ENCODE peak calls at places on chromosomes 12 and 14, in six cellular contexts. One of them, this sample, is unnamed.

GRCh38 chr12:109497675-109498074 is 20.2 kb downstream of the UBE3B start:
- DNase-seq in mesenchymal stem cell: peak
- DNase-seq in H9: no peak
- DNase-seq in neuronal stem cell: no peak
- DNase-seq in H1: no peak
- DNase-seq in trophoblast cell: peak
- DNase-seq in this sample: peak

GRCh38 chr14:96792003-96792402 is 5.2 kb upstream of the VRK1 start:
- DNase-seq in mesenchymal stem cell: no peak
- DNase-seq in H9: no peak
- DNase-seq in neuronal stem cell: no peak
- DNase-seq in H1: no peak
- DNase-seq in trophoblast cell: no peak
- DNase-seq in this sample: no peak

GRCh38 chr12:63420206-63420644 is 248.1 kb downstream of the DPY19L2 start:
- DNase-seq in mesenchymal stem cell: peak
- DNase-seq in H9: peak
- DNase-seq in neuronal stem cell: peak
- DNase-seq in H1: peak
- DNase-seq in trophoblast cell: peak
- DNase-seq in this sample: peak

GRCh38 chr14:103696466-103697071 is 18.7 kb downstream of the XRCC3 start:
- DNase-seq in mesenchymal stem cell: peak
- DNase-seq in H9: no peak
- DNase-seq in neuronal stem cell: no peak
- DNase-seq in H1: no peak
- DNase-seq in trophoblast cell: no peak
- DNase-seq in this sample: peak

GRCh38 chr12:50032516-50033316 is 7.4 kb upstream of the RACGAP1 start:
- DNase-seq in mesenchymal stem cell: no peak
- DNase-seq in H9: peak
- DNase-seq in neuronal stem cell: no peak
- DNase-seq in H1: peak
- DNase-seq in trophoblast cell: no peak
- DNase-seq in this sample: no peak

GRCh38 chr12:62191747-62192485 is 68.3 kb upstream of the USP15 start:
- DNase-seq in mesenchymal stem cell: peak
- DNase-seq in H9: peak
- DNase-seq in neuronal stem cell: no peak
- DNase-seq in H1: peak
- DNase-seq in trophoblast cell: no peak
- DNase-seq in this sample: no peak

GRCh38 chr12:104669851-104670337 is 213.1 kb downstream of the CHST11 start:
- DNase-seq in mesenchymal stem cell: peak
- DNase-seq in H9: no peak
- DNase-seq in neuronal stem cell: no peak
- DNase-seq in H1: no peak
- DNase-seq in trophoblast cell: no peak
- DNase-seq in this sample: peak

GRCh38 chr12:98504368-98504617 is 11.1 kb upstream of the TMPO start:
- DNase-seq in mesenchymal stem cell: no peak
- DNase-seq in H9: no peak
- DNase-seq in neuronal stem cell: no peak
- DNase-seq in H1: no peak
- DNase-seq in trophoblast cell: no peak
- DNase-seq in this sample: no peak

GRCh38 chr12:93163260-93164036 is 214.3 kb upstream of the NUDT4 start:
- DNase-seq in mesenchymal stem cell: no peak
- DNase-seq in H9: no peak
- DNase-seq in neuronal stem cell: no peak
- DNase-seq in H1: no peak
- DNase-seq in trophoblast cell: peak
- DNase-seq in this sample: peak

GRCh38 chr12:43114316-43114715 is 437.7 kb downstream of the ADAMTS20 start:
- DNase-seq in mesenchymal stem cell: no peak
- DNase-seq in H9: no peak
- DNase-seq in neuronal stem cell: no peak
- DNase-seq in H1: no peak
- DNase-seq in trophoblast cell: no peak
- DNase-seq in this sample: no peak

GRCh38 chr14:50082308-50082742 is 34.0 kb downstream of the VCPKMT start:
- DNase-seq in mesenchymal stem cell: no peak
- DNase-seq in H9: no peak
- DNase-seq in neuronal stem cell: no peak
- DNase-seq in H1: no peak
- DNase-seq in trophoblast cell: no peak
- DNase-seq in this sample: no peak

GRCh38 chr14:57834001-57834598 is 31.8 kb downstream of the SLC35F4 start:
- DNase-seq in mesenchymal stem cell: no peak
- DNase-seq in H9: no peak
- DNase-seq in neuronal stem cell: no peak
- DNase-seq in H1: no peak
- DNase-seq in trophoblast cell: no peak
- DNase-seq in this sample: no peak

GRCh38 chr12:27198036-27198435 is 46.0 kb upstream of the STK38L start:
- DNase-seq in mesenchymal stem cell: peak
- DNase-seq in H9: no peak
- DNase-seq in neuronal stem cell: no peak
- DNase-seq in H1: no peak
- DNase-seq in trophoblast cell: no peak
- DNase-seq in this sample: peak

GRCh38 chr12:104372048-104372720 is 68.6 kb downstream of the EID3 start:
- DNase-seq in mesenchymal stem cell: no peak
- DNase-seq in H9: no peak
- DNase-seq in neuronal stem cell: no peak
- DNase-seq in H1: peak
- DNase-seq in trophoblast cell: no peak
- DNase-seq in this sample: no peak

GRCh38 chr14:43145361-43145760 is 1361.7 kb downstream of the FSCB start:
- DNase-seq in mesenchymal stem cell: no peak
- DNase-seq in H9: no peak
- DNase-seq in neuronal stem cell: no peak
- DNase-seq in H1: no peak
- DNase-seq in trophoblast cell: no peak
- DNase-seq in this sample: peak

GRCh38 chr12:70576341-70577282 is 60.6 kb downstream of the PTPRB start:
- DNase-seq in mesenchymal stem cell: peak
- DNase-seq in H9: no peak
- DNase-seq in neuronal stem cell: peak
- DNase-seq in H1: no peak
- DNase-seq in trophoblast cell: peak
- DNase-seq in this sample: peak

GRCh38 chr14:94217116-94217515 is 43.0 kb downstream of the PPP4R4 start:
- DNase-seq in mesenchymal stem cell: no peak
- DNase-seq in H9: no peak
- DNase-seq in neuronal stem cell: peak
- DNase-seq in H1: no peak
- DNase-seq in trophoblast cell: peak
- DNase-seq in this sample: no peak

GRCh38 chr14:36773136-36773540 is 111.5 kb downstream of the PAX9 start:
- DNase-seq in mesenchymal stem cell: peak
- DNase-seq in H9: no peak
- DNase-seq in neuronal stem cell: no peak
- DNase-seq in H1: no peak
- DNase-seq in trophoblast cell: peak
- DNase-seq in this sample: peak

GRCh38 chr12:129540249-129540648 is 363.6 kb downstream of the TMEM132D start:
- DNase-seq in mesenchymal stem cell: no peak
- DNase-seq in H9: no peak
- DNase-seq in neuronal stem cell: no peak
- DNase-seq in H1: no peak
- DNase-seq in trophoblast cell: no peak
- DNase-seq in this sample: no peak

GRCh38 chr12:95996034-95996658 is at the start of gene HAL:
- DNase-seq in mesenchymal stem cell: peak
- DNase-seq in H9: no peak
- DNase-seq in neuronal stem cell: no peak
- DNase-seq in H1: no peak
- DNase-seq in trophoblast cell: peak
- DNase-seq in this sample: no peak

GRCh38 chr14:44995196-44995595 is 33.2 kb downstream of the TOGARAM1 start:
- DNase-seq in mesenchymal stem cell: no peak
- DNase-seq in H9: no peak
- DNase-seq in neuronal stem cell: no peak
- DNase-seq in H1: no peak
- DNase-seq in trophoblast cell: no peak
- DNase-seq in this sample: no peak

GRCh38 chr12:111636209-111636928 is 37.3 kb upstream of the ATXN2 start:
- DNase-seq in mesenchymal stem cell: no peak
- DNase-seq in H9: peak
- DNase-seq in neuronal stem cell: peak
- DNase-seq in H1: peak
- DNase-seq in trophoblast cell: no peak
- DNase-seq in this sample: peak

GRCh38 chr12:77923882-77924281 is 93.2 kb downstream of the NAV3 start:
- DNase-seq in mesenchymal stem cell: no peak
- DNase-seq in H9: no peak
- DNase-seq in neuronal stem cell: no peak
- DNase-seq in H1: no peak
- DNase-seq in trophoblast cell: no peak
- DNase-seq in this sample: no peak

GRCh38 chr12:52760623-52761022 is 16.5 kb downstream of the KRT76 start:
- DNase-seq in mesenchymal stem cell: no peak
- DNase-seq in H9: no peak
- DNase-seq in neuronal stem cell: no peak
- DNase-seq in H1: no peak
- DNase-seq in trophoblast cell: no peak
- DNase-seq in this sample: no peak

GRCh38 chr12:104243551-104243950 is 28.0 kb downstream of the TXNRD1 start:
- DNase-seq in mesenchymal stem cell: no peak
- DNase-seq in H9: no peak
- DNase-seq in neuronal stem cell: no peak
- DNase-seq in H1: no peak
- DNase-seq in trophoblast cell: no peak
- DNase-seq in this sample: no peak

GRCh38 chr12:56385873-56386272 is 23.2 kb upstream of the APOF start:
- DNase-seq in mesenchymal stem cell: no peak
- DNase-seq in H9: no peak
- DNase-seq in neuronal stem cell: no peak
- DNase-seq in H1: no peak
- DNase-seq in trophoblast cell: no peak
- DNase-seq in this sample: no peak
- H2AFZ ChIP-seq in mesenchymal stem cell: no peak
- H2AFZ ChIP-seq in H9: no peak
- H2AFZ ChIP-seq in neuronal stem cell: no peak
- H2AFZ ChIP-seq in H1: no peak
- H2AFZ ChIP-seq in trophoblast cell: no peak
- H2AFZ ChIP-seq in this sample: no peak

DNA sequence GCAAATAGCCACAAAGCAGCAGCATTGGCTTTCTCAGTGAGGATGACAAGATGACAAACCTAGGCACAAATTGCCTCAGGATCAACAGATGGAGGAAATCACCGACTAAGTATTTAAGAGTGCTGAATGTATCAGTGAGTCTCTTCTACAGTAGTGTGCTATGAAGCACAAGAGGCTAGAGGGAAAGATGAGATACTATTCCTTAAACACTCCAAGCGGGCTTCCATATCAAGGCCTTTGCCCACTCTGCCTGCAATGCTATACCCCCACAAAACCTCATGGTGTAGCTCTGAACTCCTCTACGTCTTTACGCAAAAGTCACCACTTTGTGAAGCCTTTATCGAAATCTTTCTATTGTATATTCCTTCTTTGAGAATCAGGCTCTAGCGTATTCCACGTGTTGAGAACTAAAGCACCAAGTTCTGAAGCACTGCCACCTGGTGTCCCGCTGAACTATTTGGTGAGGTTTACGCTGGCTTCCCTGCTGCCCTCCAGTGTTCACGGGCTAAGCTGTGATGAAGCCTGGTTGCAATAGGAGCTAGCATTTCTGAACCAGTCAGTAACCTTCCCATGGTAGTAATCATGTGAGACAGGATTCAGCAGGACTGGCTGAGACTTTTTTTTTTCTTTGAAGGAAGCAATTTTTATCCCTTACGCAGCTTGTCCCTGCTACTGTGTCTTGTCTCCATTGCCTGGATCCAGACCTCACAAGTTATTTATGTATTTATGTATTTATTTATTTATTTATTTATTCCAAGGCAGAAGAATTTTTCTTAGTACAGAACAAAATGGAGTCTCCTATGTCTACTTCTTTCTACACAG is 426.5 kb upstream of the OR4E1 start:
- DNase-seq in mesenchymal stem cell: peak
- DNase-seq in H9: peak
- DNase-seq in neuronal stem cell: peak
- DNase-seq in H1: peak
- DNase-seq in trophoblast cell: peak
- DNase-seq in this sample: peak
- H4K91ac ChIP-seq in mesenchymal stem cell: no peak
- H4K91ac ChIP-seq in H9: no peak
- H4K91ac ChIP-seq in neuronal stem cell: no peak
- H4K91ac ChIP-seq in H1: no peak
- H4K91ac ChIP-seq in trophoblast cell: no peak
- H4K91ac ChIP-seq in this sample: no peak

GRCh38 chr12:92079054-92079385 is 66.6 kb downstream of the BTG1 start:
- DNase-seq in mesenchymal stem cell: no peak
- DNase-seq in H9: no peak
- DNase-seq in neuronal stem cell: no peak
- DNase-seq in H1: no peak
- DNase-seq in trophoblast cell: no peak
- DNase-seq in this sample: no peak
- H2AFZ ChIP-seq in mesenchymal stem cell: no peak
- H2AFZ ChIP-seq in H9: no peak
- H2AFZ ChIP-seq in neuronal stem cell: no peak
- H2AFZ ChIP-seq in H1: no peak
- H2AFZ ChIP-seq in trophoblast cell: no peak
- H2AFZ ChIP-seq in this sample: no peak

GRCh38 chr12:117900561-117900960 is 68.2 kb downstream of the KSR2 start:
- DNase-seq in mesenchymal stem cell: no peak
- DNase-seq in H9: no peak
- DNase-seq in neuronal stem cell: no peak
- DNase-seq in H1: no peak
- DNase-seq in trophoblast cell: peak
- DNase-seq in this sample: peak

GRCh38 chr12:117897379-117898161 is 71.2 kb downstream of the KSR2 start:
- DNase-seq in mesenchymal stem cell: no peak
- DNase-seq in H9: no peak
- DNase-seq in neuronal stem cell: no peak
- DNase-seq in H1: no peak
- DNase-seq in trophoblast cell: no peak
- DNase-seq in this sample: no peak

GRCh38 chr12:117904051-117904450 is 64.7 kb downstream of the KSR2 start:
- DNase-seq in mesenchymal stem cell: no peak
- DNase-seq in H9: no peak
- DNase-seq in neuronal stem cell: no peak
- DNase-seq in H1: no peak
- DNase-seq in trophoblast cell: peak
- DNase-seq in this sample: no peak

GRCh38 chr12:117903441-117903840 is 65.3 kb downstream of the KSR2 start:
- DNase-seq in mesenchymal stem cell: no peak
- DNase-seq in H9: no peak
- DNase-seq in neuronal stem cell: no peak
- DNase-seq in H1: no peak
- DNase-seq in trophoblast cell: peak
- DNase-seq in this sample: no peak

DNA sequence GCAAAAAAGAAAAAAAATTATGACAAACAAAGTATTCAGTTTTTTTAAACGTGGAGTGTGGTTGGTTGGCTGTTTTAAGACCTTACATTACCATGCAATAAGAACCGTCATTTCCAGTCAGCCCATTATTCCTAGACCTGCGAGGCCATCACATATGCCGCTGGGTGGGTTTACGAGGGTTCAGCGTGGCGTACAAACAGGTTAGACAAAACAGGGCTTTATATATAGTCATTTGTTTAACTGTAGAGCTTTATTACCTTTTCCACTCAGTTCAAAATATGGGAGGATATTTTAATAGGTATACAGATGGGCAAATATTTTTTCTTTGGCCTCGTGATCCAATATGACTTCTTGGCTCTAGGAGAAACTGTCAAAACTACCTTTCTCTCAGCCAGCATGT is 67.2 kb downstream of the KSR2 start:
- DNase-seq in mesenchymal stem cell: no peak
- DNase-seq in H9: no peak
- DNase-seq in neuronal stem cell: no peak
- DNase-seq in H1: no peak
- DNase-seq in trophoblast cell: no peak
- DNase-seq in this sample: no peak
- H4K91ac ChIP-seq in mesenchymal stem cell: no peak
- H4K91ac ChIP-seq in H9: no peak
- H4K91ac ChIP-seq in neuronal stem cell: no peak
- H4K91ac ChIP-seq in H1: no peak
- H4K91ac ChIP-seq in trophoblast cell: no peak
- H4K91ac ChIP-seq in this sample: no peak

This sample was measured in IMR-90.